ENCODE peak calls at places on chromosome 6, in seven cellular contexts. A is activated CD8-positive, alpha-beta memory T cell treated with anti-CD3 and anti-CD28 coated beads, Interleukin-2, amount 50 U/mL, for 4 hours; L is foreskin fibroblast; T is CD8-positive, alpha-beta memory T cell; Y is naive thymus-derived CD8-positive, alpha-beta T cell; Z is activated T-cell treated with anti-CD3 and anti-CD28 coated beads for 1 hour; I is pancreas. E is an unnamed sample.

GRCh38 chr6:70651326-70651905 is 16.3 kb upstream of the SMAP1 start:
- DNase-seq in Y (peak), I (no peak), L (no peak), Z (peak), A (peak), T (peak), E (no peak)

GRCh38 chr6:7262037-7262461 is 51.0 kb downstream of the SSR1 start:
- DNase-seq in Y (no peak), A (no peak), I (peak), T (no peak), L (no peak), Z (no peak), E (peak)

GRCh38 chr6:75478929-75479328 is 14.7 kb downstream of the FILIP1 start:
- DNase-seq in I (no peak), T (no peak), Y (no peak), Z (no peak), A (no peak), L (no peak), E (no peak)

GRCh38 chr6:35199866-35200265 is 13.9 kb upstream of the SCUBE3 start:
- DNase-seq in A (no peak), Y (no peak), Z (no peak), T (no peak), L (no peak), I (no peak), E (no peak)

GRCh38 chr6:115708850-115709249 is 351.8 kb downstream of the FRK start:
- DNase-seq in Z (no peak), I (no peak), L (no peak), A (no peak), T (no peak), Y (no peak), E (no peak)

GRCh38 chr6:143536461-143536865 is 24.9 kb upstream of the FUCA2 start:
- DNase-seq in T (peak), Y (peak), I (peak), A (peak), Z (peak), L (peak), E (no peak)

GRCh38 chr6:81933648-81934047 is 181.2 kb upstream of the TENT5A start:
- DNase-seq in A (no peak), Y (no peak), Z (no peak), I (no peak), T (no peak), L (no peak), E (no peak)

GRCh38 chr6:118959903-118960302 is 24.9 kb upstream of the MCM9 start:
- DNase-seq in A (no peak), Y (no peak), L (no peak), I (no peak), T (no peak), Z (no peak), E (no peak)

GRCh38 chr6:132713355-132714134 is at the start of gene VNN1:
- DNase-seq in Y (no peak), I (no peak), L (peak), A (no peak), Z (no peak), T (no peak), E (no peak)

GRCh38 chr6:15615837-15616236 is 47.0 kb downstream of the DTNBP1 start:
- DNase-seq in I (no peak), T (no peak), A (no peak), Z (no peak), L (no peak), Y (no peak), E (no peak)

GRCh38 chr6:1860756-1861369 is 251.1 kb downstream of the FOXC1 start:
- DNase-seq in T (no peak), Z (no peak), I (no peak), Y (no peak), L (no peak), A (no peak), E (no peak)

GRCh38 chr6:153301602-153302001 is 170.5 kb upstream of the RGS17 start:
- DNase-seq in L (no peak), T (no peak), I (no peak), Z (no peak), A (no peak), Y (no peak), E (no peak)

GRCh38 chr6:125931733-125932450 is 24.7 kb upstream of the HINT3 start:
- DNase-seq in L (no peak), T (no peak), Y (no peak), I (no peak), Z (no peak), A (no peak), E (no peak)

GRCh38 chr6:139037490-139037889 is 8.9 kb downstream of the ABRACL start:
- DNase-seq in A (no peak), Z (no peak), L (peak), T (no peak), I (no peak), Y (no peak), E (no peak)

GRCh38 chr6:44311304-44311703 is 1.8 kb downstream of the AARS2 start:
- DNase-seq in L (no peak), T (no peak), A (no peak), Z (no peak), I (no peak), Y (no peak), E (no peak)

GRCh38 chr6:1574895-1575212 is 34.9 kb upstream of the FOXC1 start:
- DNase-seq in L (no peak), I (no peak), A (no peak), T (no peak), Y (no peak), Z (no peak), E (no peak)

GRCh38 chr6:41901882-41902519 is 6.8 kb upstream of the USP49 start:
- DNase-seq in Z (peak), I (no peak), T (peak), Y (peak), A (peak), L (no peak), E (no peak)

GRCh38 chr6:127716425-127716930 is 139.5 kb downstream of the C6orf58 start:
- DNase-seq in L (no peak), A (no peak), I (no peak), Y (no peak), T (no peak), Z (no peak), E (no peak)

GRCh38 chr6:14459315-14459714 is 341.7 kb downstream of the CD83 start:
- DNase-seq in Z (no peak), T (no peak), I (no peak), A (no peak), Y (no peak), L (no peak), E (no peak)

GRCh38 chr6:116667620-116668019 is 946 bp downstream of the ZUP1 start:
- DNase-seq in Z (no peak), L (no peak), A (no peak), I (no peak), T (no peak), Y (no peak), E (no peak)

GRCh38 chr6:168554472-168554871 is 113.5 kb downstream of the SMOC2 start:
- DNase-seq in L (no peak), I (no peak), Y (no peak), Z (no peak), A (no peak), T (no peak), E (no peak)

GRCh38 chr6:33620158-33620583 is 951 bp upstream of the ITPR3 start:
- DNase-seq in A (peak), L (no peak), Y (peak), Z (peak), I (peak), T (peak), E (no peak)

GRCh38 chr6:22826961-22827360 is 257.6 kb downstream of the HDGFL1 start:
- DNase-seq in A (no peak), L (no peak), Y (no peak), Z (no peak), T (no peak), I (no peak), E (no peak)

GRCh38 chr6:21595951-21596378 is 2.4 kb downstream of the SOX4 start:
- DNase-seq in Y (peak), A (no peak), L (no peak), Z (no peak), T (no peak), I (peak), E (no peak)

GRCh38 chr6:7110092-7110792 is 2.5 kb downstream of the RREB1 start:
- DNase-seq in L (no peak), Y (peak), T (no peak), I (no peak), Z (no peak), A (no peak), E (no peak)